ENCODE peak calls at places on chromosomes 7 and 10, in five cellular contexts. Z, N, C, T and F are unnamed samples.

GRCh38 chr10:113336549-113337130 is 216.2 kb upstream of the HABP2 start:
- DNase-seq in Z (no peak), N (no peak), C (no peak), T (no peak), F (no peak)

GRCh38 chr7:99752354-99752753 is 17.4 kb upstream of the CYP3A7 start:
- DNase-seq in Z (no peak), N (no peak), C (no peak), T (no peak), F (peak; percentile 8)

GRCh38 chr7:12732428-12732827 is 45.0 kb downstream of the ARL4A start:
- DNase-seq in Z (no peak), N (no peak), C (no peak), T (no peak), F (no peak)

GRCh38 chr7:197413-198335 is 5.3 kb downstream of the FAM20C start:
- DNase-seq in Z (no peak), N (no peak), C (no peak), T (no peak), F (no peak)

GRCh38 chr10:34811968-34812514 is 3.1 kb downstream of the PARD3 start:
- DNase-seq in Z (no peak), N (no peak), C (no peak), T (peak; percentile 5), F (no peak)

GRCh38 chr10:123272171-123272570 is 118.0 kb downstream of the BUB3 start:
- DNase-seq in Z (no peak), N (no peak), C (no peak), T (no peak), F (no peak)

GRCh38 chr10:86261933-86262665 is 104.5 kb downstream of the GRID1 start:
- DNase-seq in Z (peak; percentile 34), N (peak; percentile 66), C (no peak), T (peak; percentile 51), F (no peak)

GRCh38 chr10:67015225-67015624 is 89.4 kb downstream of the LRRTM3 start:
- DNase-seq in Z (no peak), N (no peak), C (no peak), T (no peak), F (no peak)

GRCh38 chr7:117008849-117009531 is 55.7 kb downstream of the ST7 start:
- DNase-seq in Z (no peak), N (no peak), C (peak; percentile 55), T (no peak), F (no peak)

GRCh38 chr10:60042262-60042661 is 135.9 kb upstream of the CCDC6 start:
- DNase-seq in Z (no peak), N (no peak), C (no peak), T (peak; percentile 70), F (no peak)

GRCh38 chr10:44706745-44707144 is 204.4 kb upstream of the TMEM72 start:
- DNase-seq in Z (no peak), N (no peak), C (no peak), T (no peak), F (no peak)

GRCh38 chr7:43669286-43670081 is 59.8 kb downstream of the COA1 start:
- DNase-seq in Z (no peak), N (peak; percentile 85), C (peak; percentile 82), T (no peak), F (no peak)

GRCh38 chr10:44977287-44978212 is 1.1 kb downstream of the DEPP1 start:
- DNase-seq in Z (no peak), N (no peak), C (no peak), T (peak; percentile 17), F (no peak)

GRCh38 chr10:20466731-20467130 is 430.4 kb downstream of the NEBL start:
- DNase-seq in Z (no peak), N (no peak), C (no peak), T (no peak), F (no peak)

GRCh38 chr7:5997210-5997808 is 11.5 kb downstream of the PMS2 start:
- DNase-seq in Z (peak; percentile 42), N (peak; percentile 18), C (peak; percentile 50), T (peak; percentile 81), F (peak; percentile 43)

GRCh38 chr7:150338166-150338829 is 3.1 kb downstream of the RARRES2 start:
- DNase-seq in Z (no peak), N (no peak), C (no peak), T (no peak), F (no peak)

GRCh38 chr10:30176776-30177533 is 117.6 kb upstream of the JCAD start:
- DNase-seq in Z (no peak), N (no peak), C (no peak), T (no peak), F (no peak)

GRCh38 chr10:43942096-43942885 is 293.6 kb upstream of the ZNF32 start:
- DNase-seq in Z (no peak), N (no peak), C (no peak), T (no peak), F (no peak)

GRCh38 chr7:7790041-7790751 is 71.8 kb upstream of the RPA3 start:
- DNase-seq in Z (no peak), N (no peak), C (no peak), T (no peak), F (no peak)